ENCODE peak calls at places on chromosomes 16 and 17, in nine cellular contexts. G is LoVo, I is NCI-H345, A is SJCRH30, W is RWPE2, T is HFFc6, E is neural progenitor cell, P is upper lobe of right lung, Y is lung. Q is an unnamed sample.
A peak's percentile ranks its signal among the peaks of the same experiment; 100 is the strongest.

GRCh38 chr16:3480901-3481695 is 14.2 kb downstream of the C16orf90 start:
- DNase-seq in G (no peak), I (no peak), A (no peak), W (no peak), T (no peak), E (no peak), P (no peak), Y (no peak), Q (no peak)

GRCh38 chr17:9924735-9925191 is 19.7 kb upstream of the RCVRN start:
- DNase-seq in G (peak; percentile 77), I (peak; percentile 42), A (peak; percentile 13), W (no peak), T (peak; percentile 81), E (peak; percentile 83), P (no peak), Y (no peak), Q (peak; percentile 54)

GRCh38 chr17:37726891-37727780 is 17.7 kb downstream of the HNF1B start:
- DNase-seq in G (no peak), I (no peak), A (no peak), W (no peak), T (no peak), E (peak; percentile 55), P (no peak), Y (no peak), Q (no peak)

GRCh38 chr17:81712468-81713003 is 452 bp downstream of the SLC25A10 start:
- DNase-seq in G (peak; percentile 38), I (no peak), A (peak; percentile 80), W (peak; percentile 75), T (peak; percentile 36), E (peak; percentile 60), P (no peak), Y (no peak), Q (no peak)

GRCh38 chr16:28473714-28474265 is 1.7 kb upstream of the NPIPB7 start:
- DNase-seq in G (no peak), I (no peak), A (no peak), W (no peak), T (no peak), E (no peak), P (peak; percentile 9), Y (no peak), Q (no peak)

GRCh38 chr17:65586899-65587298 is 25.5 kb upstream of the AXIN2 start:
- DNase-seq in G (no peak), I (peak; percentile 13), A (no peak), W (no peak), T (no peak), E (no peak), P (no peak), Y (no peak), Q (no peak)

GRCh38 chr17:17551361-17551760 is 40.1 kb downstream of the PEMT start:
- DNase-seq in G (no peak), I (no peak), A (peak; percentile 64), W (no peak), T (no peak), E (peak; percentile 80), P (no peak), Y (no peak), Q (no peak)

GRCh38 chr16:18932243-18932997 is 6.2 kb upstream of the SMG1 start:
- DNase-seq in G (no peak), I (no peak), A (no peak), W (no peak), T (peak; percentile 68), E (peak; percentile 37), P (no peak), Y (no peak), Q (no peak)

GRCh38 chr17:71071837-71072236 is 902.5 kb downstream of the KCNJ2 start:
- DNase-seq in G (peak; percentile 75), I (no peak), A (peak; percentile 68), W (peak; percentile 96), T (peak; percentile 97), E (no peak), P (no peak), Y (no peak), Q (no peak)

GRCh38 chr17:80646328-80646727 is 101.7 kb downstream of the RPTOR start:
- DNase-seq in G (no peak), I (peak; percentile 86), A (no peak), W (no peak), T (no peak), E (no peak), P (no peak), Y (no peak), Q (no peak)

GRCh38 chr17:64107517-64108235 is 22.3 kb downstream of the ERN1 start:
- DNase-seq in G (no peak), I (peak; percentile 2), A (no peak), W (no peak), T (no peak), E (no peak), P (no peak), Y (no peak), Q (no peak)

GRCh38 chr16:19754644-19755036 is 36.6 kb downstream of the IQCK start:
- DNase-seq in G (no peak), I (no peak), A (no peak), W (no peak), T (no peak), E (no peak), P (no peak), Y (no peak), Q (no peak)

GRCh38 chr17:48001187-48001586 is 30.3 kb downstream of the CDK5RAP3 start:
- DNase-seq in G (no peak), I (no peak), A (no peak), W (no peak), T (no peak), E (no peak), P (no peak), Y (no peak), Q (no peak)

GRCh38 chr16:76565542-76565941 is 288.3 kb downstream of the CNTNAP4 start:
- DNase-seq in G (no peak), I (no peak), A (no peak), W (no peak), T (no peak), E (no peak), P (no peak), Y (no peak), Q (no peak)

GRCh38 chr17:40480501-40481003 is 20.9 kb downstream of the TNS4 start:
- DNase-seq in G (no peak), I (no peak), A (no peak), W (no peak), T (peak; percentile 22), E (no peak), P (no peak), Y (no peak), Q (peak; percentile 80)

GRCh38 chr17:9239260-9239820 is 218.0 kb downstream of the NTN1 start:
- DNase-seq in G (no peak), I (no peak), A (no peak), W (no peak), T (no peak), E (no peak), P (no peak), Y (no peak), Q (no peak)

GRCh38 chr17:49851387-49852291 is 3.8 kb upstream of the TAC4 start:
- DNase-seq in G (peak; percentile 38), I (no peak), A (peak; percentile 43), W (no peak), T (peak; percentile 31), E (peak; percentile 89), P (peak; percentile 90), Y (peak; percentile 75), Q (peak; percentile 75)

GRCh38 chr17:42403150-42403549 is 14.9 kb upstream of the STAT3 start:
- DNase-seq in G (no peak), I (peak; percentile 3), A (no peak), W (no peak), T (no peak), E (peak; percentile 68), P (no peak), Y (no peak), Q (no peak)

GRCh38 chr16:46929378-46930332 is 43.8 kb downstream of the DNAJA2 start:
- DNase-seq in G (peak; percentile 33), I (peak; percentile 6), A (peak; percentile 34), W (no peak), T (peak; percentile 38), E (peak; percentile 70), P (peak; percentile 83), Y (peak; percentile 61), Q (peak; percentile 82)

GRCh38 chr17:2335726-2336214 is 487 bp downstream of the TSR1 start:
- DNase-seq in G (no peak), I (no peak), A (no peak), W (no peak), T (no peak), E (peak; percentile 36), P (no peak), Y (no peak), Q (no peak)

Q was measured in B cell.